ENCODE peak calls at places on chromosomes 1 and 21, in eight cellular contexts. N is right cardiac atrium; J is Kasumi-1; B is WTC11; Q is stimulated activated CD8-positive, alpha-beta memory T cell treated with anti-CD3 and anti-CD28 coated beads, Interleukin-15, amount 100 ng/mL, for 1 hour; L is cardiac muscle cell; H is small intestine; M is AG04450. X is an unnamed sample.
A peak's percentile ranks its signal among the peaks of the same experiment; 100 is the strongest.

GRCh38 chr1:164733070-164733469 is 174.1 kb downstream of the PBX1 start:
- DNase-seq in H (peak; percentile 14), M (no peak), L (peak; percentile 54), B (no peak), Q (no peak), J (no peak), N (no peak), X (no peak)

GRCh38 chr1:51189421-51190073 is 46.5 kb upstream of the RNF11 start:
- DNase-seq in M (peak; percentile 50), N (no peak), H (peak; percentile 58), Q (peak; percentile 6), B (peak; percentile 21), L (peak; percentile 85), J (peak; percentile 75), X (peak; percentile 67)

GRCh38 chr1:96934282-96934681 is 212.7 kb downstream of the PTBP2 start:
- DNase-seq in N (no peak), J (no peak), B (no peak), H (no peak), M (no peak), Q (no peak), L (peak; percentile 6), X (no peak)

GRCh38 chr1:160818207-160818935 is 22.4 kb downstream of the LY9 start:
- DNase-seq in M (no peak), H (no peak), L (peak; percentile 6), J (no peak), Q (no peak), N (no peak), B (no peak), X (no peak)

GRCh38 chr21:39900491-39900890 is 33.3 kb downstream of the PCP4 start:
- DNase-seq in H (no peak), N (no peak), Q (no peak), L (no peak), M (no peak), J (no peak), B (no peak), X (no peak)

GRCh38 chr1:164846731-164847691 is 288.0 kb downstream of the PBX1 start:
- DNase-seq in B (no peak), L (no peak), M (no peak), Q (no peak), N (no peak), H (no peak), J (no peak), X (no peak)

GRCh38 chr21:36429672-36430546 is 44.7 kb downstream of the CHAF1B start:
- DNase-seq in N (peak; percentile 90), J (peak; percentile 83), L (peak; percentile 97), M (peak; percentile 97), B (peak; percentile 47), Q (peak; percentile 49), H (peak; percentile 34), X (peak; percentile 98)

GRCh38 chr1:235953801-235954200 is 87.1 kb upstream of the LYST start:
- DNase-seq in L (peak; percentile 75), N (no peak), J (no peak), B (no peak), Q (no peak), M (peak; percentile 59), H (no peak), X (peak; percentile 20)

GRCh38 chr1:93061895-93062792 is 16.9 kb upstream of the MTF2 start:
- DNase-seq in H (peak; percentile 64), L (peak; percentile 65), J (peak; percentile 24), Q (no peak), M (no peak), B (peak; percentile 29), N (no peak), X (peak; percentile 36)